ENCODE peak calls at places on chromosomes 1 and 21, in eight cellular contexts. One of them, this sample, is unnamed.

GRCh38 chr1:26570287-26570686 is 40.7 kb downstream of the RPS6KA1 start:
- DNase-seq in fibroblast of the aortic adventitia: no peak
- DNase-seq in activated B cell treated with CpG ODN at 0.5 μM for 24 hours: no peak
- DNase-seq in upper lobe of left lung: no peak
- DNase-seq in A549: no peak
- DNase-seq in heart right ventricle: no peak
- DNase-seq in cardiac fibroblast: peak
- DNase-seq in HCT116: no peak
- DNase-seq in this sample: no peak

GRCh38 chr1:5913876-5914275 is 78.3 kb downstream of the NPHP4 start:
- DNase-seq in A549: no peak
- DNase-seq in heart right ventricle: no peak
- DNase-seq in fibroblast of the aortic adventitia: no peak
- DNase-seq in activated B cell treated with CpG ODN at 0.5 μM for 24 hours: no peak
- DNase-seq in cardiac fibroblast: no peak
- DNase-seq in HCT116: no peak
- DNase-seq in upper lobe of left lung: no peak
- DNase-seq in this sample: no peak

GRCh38 chr1:30801826-30802198 is 44.2 kb upstream of the LAPTM5 start:
- DNase-seq in A549: peak
- DNase-seq in fibroblast of the aortic adventitia: peak
- DNase-seq in HCT116: no peak
- DNase-seq in upper lobe of left lung: peak
- DNase-seq in heart right ventricle: peak
- DNase-seq in cardiac fibroblast: peak
- DNase-seq in activated B cell treated with CpG ODN at 0.5 μM for 24 hours: peak
- DNase-seq in this sample: peak

GRCh38 chr1:6075747-6076146 is 30.1 kb downstream of the KCNAB2 start:
- DNase-seq in upper lobe of left lung: no peak
- DNase-seq in activated B cell treated with CpG ODN at 0.5 μM for 24 hours: no peak
- DNase-seq in A549: peak
- DNase-seq in HCT116: no peak
- DNase-seq in cardiac fibroblast: no peak
- DNase-seq in fibroblast of the aortic adventitia: no peak
- DNase-seq in heart right ventricle: no peak
- DNase-seq in this sample: no peak

GRCh38 chr1:27293915-27294314 is 28.0 kb upstream of the TMEM222 start:
- DNase-seq in upper lobe of left lung: no peak
- DNase-seq in A549: no peak
- DNase-seq in heart right ventricle: no peak
- DNase-seq in HCT116: no peak
- DNase-seq in cardiac fibroblast: no peak
- DNase-seq in activated B cell treated with CpG ODN at 0.5 μM for 24 hours: no peak
- DNase-seq in fibroblast of the aortic adventitia: no peak
- DNase-seq in this sample: no peak

GRCh38 chr21:21165063-21165645 is 166.9 kb downstream of the NCAM2 start:
- DNase-seq in upper lobe of left lung: no peak
- DNase-seq in A549: no peak
- DNase-seq in fibroblast of the aortic adventitia: peak
- DNase-seq in cardiac fibroblast: peak
- DNase-seq in activated B cell treated with CpG ODN at 0.5 μM for 24 hours: no peak
- DNase-seq in heart right ventricle: peak
- DNase-seq in HCT116: no peak
- DNase-seq in this sample: no peak

GRCh38 chr21:16587671-16588379 is 858.0 kb downstream of the USP25 start:
- DNase-seq in upper lobe of left lung: no peak
- DNase-seq in fibroblast of the aortic adventitia: peak
- DNase-seq in HCT116: no peak
- DNase-seq in A549: no peak
- DNase-seq in heart right ventricle: no peak
- DNase-seq in cardiac fibroblast: peak
- DNase-seq in activated B cell treated with CpG ODN at 0.5 μM for 24 hours: no peak
- DNase-seq in this sample: no peak

GRCh38 chr1:184743062-184743756 is 11.4 kb downstream of the EDEM3 start:
- DNase-seq in HCT116: no peak
- DNase-seq in cardiac fibroblast: peak
- DNase-seq in activated B cell treated with CpG ODN at 0.5 μM for 24 hours: no peak
- DNase-seq in fibroblast of the aortic adventitia: no peak
- DNase-seq in A549: no peak
- DNase-seq in heart right ventricle: no peak
- DNase-seq in upper lobe of left lung: no peak
- DNase-seq in this sample: no peak

GRCh38 chr1:80158771-80159170 is 1152.2 kb upstream of the ADGRL4 start:
- DNase-seq in cardiac fibroblast: no peak
- DNase-seq in activated B cell treated with CpG ODN at 0.5 μM for 24 hours: no peak
- DNase-seq in heart right ventricle: no peak
- DNase-seq in HCT116: no peak
- DNase-seq in fibroblast of the aortic adventitia: no peak
- DNase-seq in upper lobe of left lung: no peak
- DNase-seq in A549: no peak
- DNase-seq in this sample: no peak

GRCh38 chr1:101112051-101112770 is 86.6 kb upstream of the DPH5 start:
- DNase-seq in cardiac fibroblast: peak
- DNase-seq in HCT116: no peak
- DNase-seq in fibroblast of the aortic adventitia: no peak
- DNase-seq in heart right ventricle: peak
- DNase-seq in A549: no peak
- DNase-seq in upper lobe of left lung: no peak
- DNase-seq in activated B cell treated with CpG ODN at 0.5 μM for 24 hours: peak
- DNase-seq in this sample: no peak

GRCh38 chr1:116076831-116077230 is 34.4 kb upstream of the MAB21L3 start:
- DNase-seq in fibroblast of the aortic adventitia: no peak
- DNase-seq in heart right ventricle: no peak
- DNase-seq in upper lobe of left lung: no peak
- DNase-seq in A549: no peak
- DNase-seq in cardiac fibroblast: no peak
- DNase-seq in activated B cell treated with CpG ODN at 0.5 μM for 24 hours: no peak
- DNase-seq in HCT116: no peak
- DNase-seq in this sample: no peak

GRCh38 chr21:32371913-32372314 is 20.9 kb downstream of the URB1 start:
- DNase-seq in activated B cell treated with CpG ODN at 0.5 μM for 24 hours: no peak
- DNase-seq in cardiac fibroblast: peak
- DNase-seq in A549: peak
- DNase-seq in fibroblast of the aortic adventitia: peak
- DNase-seq in heart right ventricle: peak
- DNase-seq in upper lobe of left lung: no peak
- DNase-seq in HCT116: no peak
- DNase-seq in this sample: no peak

GRCh38 chr1:153000294-153000693 is 1.3 kb upstream of the SPRR3 start:
- DNase-seq in cardiac fibroblast: no peak
- DNase-seq in A549: no peak
- DNase-seq in fibroblast of the aortic adventitia: no peak
- DNase-seq in HCT116: no peak
- DNase-seq in activated B cell treated with CpG ODN at 0.5 μM for 24 hours: no peak
- DNase-seq in upper lobe of left lung: no peak
- DNase-seq in heart right ventricle: no peak
- DNase-seq in this sample: no peak

GRCh38 chr1:199394856-199395255 is 632.7 kb upstream of the NR5A2 start:
- DNase-seq in cardiac fibroblast: no peak
- DNase-seq in fibroblast of the aortic adventitia: no peak
- DNase-seq in activated B cell treated with CpG ODN at 0.5 μM for 24 hours: no peak
- DNase-seq in A549: no peak
- DNase-seq in HCT116: no peak
- DNase-seq in upper lobe of left lung: no peak
- DNase-seq in heart right ventricle: no peak
- DNase-seq in this sample: no peak

GRCh38 chr1:43573066-43573799 is 42.5 kb downstream of the PTPRF start:
- DNase-seq in heart right ventricle: no peak
- DNase-seq in fibroblast of the aortic adventitia: no peak
- DNase-seq in activated B cell treated with CpG ODN at 0.5 μM for 24 hours: no peak
- DNase-seq in cardiac fibroblast: no peak
- DNase-seq in HCT116: no peak
- DNase-seq in upper lobe of left lung: no peak
- DNase-seq in A549: no peak
- DNase-seq in this sample: no peak

GRCh38 chr1:2454227-2454626 is 21.9 kb upstream of the PLCH2 start:
- DNase-seq in fibroblast of the aortic adventitia: no peak
- DNase-seq in upper lobe of left lung: no peak
- DNase-seq in HCT116: no peak
- DNase-seq in heart right ventricle: no peak
- DNase-seq in A549: no peak
- DNase-seq in activated B cell treated with CpG ODN at 0.5 μM for 24 hours: no peak
- DNase-seq in cardiac fibroblast: no peak
- DNase-seq in this sample: no peak

GRCh38 chr1:51870603-51871350 is 7.8 kb downstream of the NRDC start:
- DNase-seq in heart right ventricle: no peak
- DNase-seq in HCT116: no peak
- DNase-seq in fibroblast of the aortic adventitia: no peak
- DNase-seq in activated B cell treated with CpG ODN at 0.5 μM for 24 hours: no peak
- DNase-seq in cardiac fibroblast: no peak
- DNase-seq in upper lobe of left lung: no peak
- DNase-seq in A549: no peak
- DNase-seq in this sample: no peak

GRCh38 chr1:8374812-8375211 is 56.9 kb downstream of the SLC45A1 start:
- DNase-seq in activated B cell treated with CpG ODN at 0.5 μM for 24 hours: no peak
- DNase-seq in heart right ventricle: peak
- DNase-seq in A549: peak
- DNase-seq in fibroblast of the aortic adventitia: no peak
- DNase-seq in cardiac fibroblast: peak
- DNase-seq in upper lobe of left lung: no peak
- DNase-seq in HCT116: peak
- DNase-seq in this sample: no peak

GRCh38 chr1:104706631-104707147 is 957.0 kb downstream of the AMY1C start:
- DNase-seq in cardiac fibroblast: no peak
- DNase-seq in heart right ventricle: no peak
- DNase-seq in upper lobe of left lung: no peak
- DNase-seq in HCT116: no peak
- DNase-seq in A549: peak
- DNase-seq in fibroblast of the aortic adventitia: peak
- DNase-seq in activated B cell treated with CpG ODN at 0.5 μM for 24 hours: no peak
- DNase-seq in this sample: no peak

GRCh38 chr1:61636392-61636791 is 88.5 kb downstream of the TM2D1 start:
- DNase-seq in cardiac fibroblast: no peak
- DNase-seq in A549: no peak
- DNase-seq in heart right ventricle: no peak
- DNase-seq in upper lobe of left lung: no peak
- DNase-seq in HCT116: no peak
- DNase-seq in activated B cell treated with CpG ODN at 0.5 μM for 24 hours: no peak
- DNase-seq in fibroblast of the aortic adventitia: no peak
- DNase-seq in this sample: no peak

GRCh38 chr1:200890818-200891773 is 3.6 kb upstream of the INAVA start:
- DNase-seq in upper lobe of left lung: peak
- DNase-seq in heart right ventricle: peak
- DNase-seq in cardiac fibroblast: peak
- DNase-seq in HCT116: peak
- DNase-seq in fibroblast of the aortic adventitia: peak
- DNase-seq in activated B cell treated with CpG ODN at 0.5 μM for 24 hours: no peak
- DNase-seq in A549: peak
- DNase-seq in this sample: peak
- TF ChIP-seq CTCF in upper lobe of left lung: no peak
- TF ChIP-seq CTCF in heart right ventricle: peak
- TF ChIP-seq CTCF in cardiac fibroblast: peak
- TF ChIP-seq CTCF in HCT116: peak
- TF ChIP-seq CTCF in fibroblast of the aortic adventitia: peak
- TF ChIP-seq CTCF in activated B cell treated with CpG ODN at 0.5 μM for 24 hours: no peak
- TF ChIP-seq CTCF in A549: peak
- TF ChIP-seq CTCF in this sample: peak

GRCh38 chr1:77133731-77134358 is 85.4 kb downstream of the PIGK start:
- DNase-seq in activated B cell treated with CpG ODN at 0.5 μM for 24 hours: no peak
- DNase-seq in heart right ventricle: no peak
- DNase-seq in fibroblast of the aortic adventitia: no peak
- DNase-seq in cardiac fibroblast: no peak
- DNase-seq in A549: no peak
- DNase-seq in upper lobe of left lung: no peak
- DNase-seq in HCT116: no peak
- DNase-seq in this sample: no peak
- TF ChIP-seq CTCF in activated B cell treated with CpG ODN at 0.5 μM for 24 hours: no peak
- TF ChIP-seq CTCF in heart right ventricle: no peak
- TF ChIP-seq CTCF in fibroblast of the aortic adventitia: no peak
- TF ChIP-seq CTCF in cardiac fibroblast: no peak
- TF ChIP-seq CTCF in A549: no peak
- TF ChIP-seq CTCF in upper lobe of left lung: no peak
- TF ChIP-seq CTCF in HCT116: no peak
- TF ChIP-seq CTCF in this sample: no peak

DNA sequence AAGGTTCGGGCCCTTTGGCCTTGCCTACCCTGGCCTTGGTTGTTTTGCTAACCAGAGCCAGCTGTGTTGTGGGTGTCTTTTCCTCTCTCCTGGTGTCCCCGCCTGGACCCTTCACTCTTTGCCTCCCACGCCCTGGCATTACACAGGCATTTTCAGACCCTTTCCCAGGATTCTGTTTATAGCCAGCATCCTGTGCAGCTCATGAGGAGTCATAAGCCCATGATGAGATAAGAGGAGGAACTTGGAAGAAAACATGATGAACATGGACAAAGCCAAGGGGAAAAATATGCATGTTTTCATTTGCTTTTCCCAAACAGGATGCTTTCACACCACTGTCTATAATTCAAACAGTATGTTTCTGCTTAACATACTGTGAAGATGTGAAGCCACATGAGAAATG is 18.6 kb upstream of the WARS2 start:
- DNase-seq in heart right ventricle: no peak
- DNase-seq in upper lobe of left lung: no peak
- DNase-seq in cardiac fibroblast: peak
- DNase-seq in activated B cell treated with CpG ODN at 0.5 μM for 24 hours: no peak
- DNase-seq in fibroblast of the aortic adventitia: peak
- DNase-seq in HCT116: no peak
- DNase-seq in A549: no peak
- DNase-seq in this sample: no peak
- TF ChIP-seq CTCF in heart right ventricle: no peak
- TF ChIP-seq CTCF in upper lobe of left lung: no peak
- TF ChIP-seq CTCF in cardiac fibroblast: no peak
- TF ChIP-seq CTCF in activated B cell treated with CpG ODN at 0.5 μM for 24 hours: no peak
- TF ChIP-seq CTCF in fibroblast of the aortic adventitia: no peak
- TF ChIP-seq CTCF in HCT116: no peak
- TF ChIP-seq CTCF in A549: no peak
- TF ChIP-seq CTCF in this sample: no peak

DNA sequence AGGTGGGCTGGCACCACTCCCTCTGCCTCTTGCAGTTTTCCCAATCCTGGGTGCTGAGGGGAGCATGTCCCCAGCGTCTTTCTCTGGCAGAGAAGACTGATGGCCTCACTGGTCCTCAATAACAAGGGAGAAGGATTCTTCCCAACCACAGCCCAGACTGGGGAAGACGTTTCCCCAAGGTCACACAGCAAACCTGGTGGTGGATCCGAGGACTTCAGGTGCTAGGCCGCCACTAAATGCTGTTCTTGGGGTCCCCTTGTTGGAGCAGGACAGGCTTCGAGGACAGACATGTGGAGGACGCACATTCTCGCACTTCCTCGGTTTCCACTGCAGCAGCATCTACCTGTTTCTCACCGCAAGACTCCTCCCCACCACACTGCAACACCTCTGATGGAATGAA is 30.9 kb upstream of the PAX7 start:
- DNase-seq in activated B cell treated with CpG ODN at 0.5 μM for 24 hours: no peak
- DNase-seq in upper lobe of left lung: no peak
- DNase-seq in fibroblast of the aortic adventitia: no peak
- DNase-seq in cardiac fibroblast: no peak
- DNase-seq in heart right ventricle: no peak
- DNase-seq in A549: no peak
- DNase-seq in HCT116: no peak
- DNase-seq in this sample: no peak
- TF ChIP-seq CTCF in activated B cell treated with CpG ODN at 0.5 μM for 24 hours: no peak
- TF ChIP-seq CTCF in upper lobe of left lung: no peak
- TF ChIP-seq CTCF in fibroblast of the aortic adventitia: peak
- TF ChIP-seq CTCF in cardiac fibroblast: peak
- TF ChIP-seq CTCF in heart right ventricle: no peak
- TF ChIP-seq CTCF in A549: no peak
- TF ChIP-seq CTCF in HCT116: peak
- TF ChIP-seq CTCF in this sample: peak